ENCODE peak calls at places on chromosomes 2 and 18, in six cellular contexts. T is HEK293T, F is iris pigment epithelial cell, L is cardiac fibroblast, Y is endothelial cell, W is activated T-cell treated with anti-CD3 and anti-CD28 coated beads for 48 hours. O is an unnamed sample.

GRCh38 chr2:71559828-71560210 is 106.5 kb downstream of the DYSF start:
- DNase-seq in T (no peak), F (no peak), L (no peak), Y (no peak), W (no peak), O (no peak)

GRCh38 chr2:166994588-166995336 is 106.5 kb downstream of the XIRP2 start:
- DNase-seq in T (no peak), F (no peak), L (no peak), Y (no peak), W (no peak), O (no peak)

GRCh38 chr2:144524190-144524957 is 4.5 kb upstream of the ZEB2 start:
- DNase-seq in T (peak; percentile 52), F (no peak), L (peak; percentile 34), Y (peak; percentile 65), W (no peak), O (no peak)

GRCh38 chr2:202491514-202491913 is 115.4 kb downstream of the BMPR2 start:
- DNase-seq in T (no peak), F (no peak), L (no peak), Y (no peak), W (no peak), O (no peak)

GRCh38 chr18:48391863-48392262 is 17.3 kb downstream of the ZBTB7C start:
- DNase-seq in T (no peak), F (no peak), L (no peak), Y (no peak), W (no peak), O (no peak)

GRCh38 chr2:188291617-188292445 is at the start of gene GULP1:
- DNase-seq in T (peak; percentile 70), F (peak; percentile 78), L (peak; percentile 80), Y (peak; percentile 82), W (no peak), O (no peak)

GRCh38 chr2:161422812-161423211 is 6.7 kb downstream of the TBR1 start:
- DNase-seq in T (no peak), F (no peak), L (no peak), Y (no peak), W (no peak), O (no peak)

GRCh38 chr18:22521026-22521707 is 103.5 kb upstream of the CTAGE1 start:
- DNase-seq in T (no peak), F (no peak), L (no peak), Y (no peak), W (no peak), O (no peak)

GRCh38 chr2:52465267-52465666 is 1302.3 kb upstream of the CHAC2 start:
- DNase-seq in T (no peak), F (peak; percentile 54), L (no peak), Y (no peak), W (no peak), O (no peak)

GRCh38 chr2:11121099-11121822 is 34.0 kb upstream of the SLC66A3 start:
- DNase-seq in T (no peak), F (peak; percentile 21), L (peak; percentile 35), Y (no peak), W (no peak), O (no peak)

GRCh38 chr2:150526827-150527226 is 39.4 kb upstream of the RND3 start:
- DNase-seq in T (no peak), F (peak; percentile 98), L (peak; percentile 98), Y (no peak), W (no peak), O (no peak)

GRCh38 chr2:119008108-119008507 is 66.1 kb downstream of the MARCO start:
- DNase-seq in T (peak; percentile 11), F (peak; percentile 13), L (no peak), Y (no peak), W (no peak), O (no peak)

GRCh38 chr2:68366083-68366560 is 1.0 kb downstream of the PLEK start:
- DNase-seq in T (no peak), F (no peak), L (no peak), Y (no peak), W (no peak), O (no peak)

GRCh38 chr2:121634354-121635307 is 14.6 kb downstream of the CLASP1 start:
- DNase-seq in T (no peak), F (peak; percentile 23), L (peak; percentile 36), Y (no peak), W (no peak), O (no peak)

GRCh38 chr2:191571163-191571769 is 106.7 kb upstream of the NABP1 start:
- DNase-seq in T (peak; percentile 10), F (peak; percentile 76), L (peak; percentile 84), Y (no peak), W (no peak), O (peak; percentile 9)

O was measured in iPS DF 19.7.